ENCODE peak calls at places on chromosomes 2 and 18, in four cellular contexts. T, B, N and Q are unnamed samples.

GRCh38 chr18:28284132-28284531 is 107.2 kb upstream of the CDH2 start:
- DNase-seq in B (no peak), N (no peak), T (no peak), Q (no peak)

GRCh38 chr2:12347049-12347448 is 369.7 kb upstream of the TRIB2 start:
- DNase-seq in N (no peak), T (no peak), B (no peak), Q (no peak)

GRCh38 chr18:5295231-5295920 is at the start of gene ZBTB14:
- DNase-seq in N (peak), T (peak), B (peak), Q (peak)

GRCh38 chr2:1742680-1743395 is 1.5 kb downstream of the PXDN start:
- DNase-seq in T (peak), N (peak), B (peak), Q (no peak)

GRCh38 chr2:14907014-14907612 is 274.6 kb downstream of the LRATD1 start:
- DNase-seq in B (no peak), T (peak), N (no peak), Q (peak)

GRCh38 chr18:79510731-79511141 is 115.0 kb downstream of the NFATC1 start:
- DNase-seq in N (no peak), B (no peak), T (no peak), Q (no peak)

GRCh38 chr2:63697160-63697559 is 108.4 kb downstream of the MDH1 start:
- DNase-seq in N (no peak), T (no peak), B (no peak), Q (no peak)

GRCh38 chr2:226701052-226701451 is 98.6 kb downstream of the IRS1 start:
- DNase-seq in B (no peak), T (no peak), N (no peak), Q (no peak)

GRCh38 chr2:84942964-84943421 is 28.0 kb upstream of the KCMF1 start:
- DNase-seq in T (no peak), N (no peak), B (no peak), Q (no peak)

GRCh38 chr2:219362524-219363164 is 25.1 kb downstream of the DNPEP start:
- DNase-seq in B (no peak), T (peak), N (peak), Q (no peak)

GRCh38 chr2:44767691-44768090 is 173.8 kb upstream of the SIX3 start:
- DNase-seq in N (peak), B (no peak), T (no peak), Q (peak)

GRCh38 chr2:176804392-176804791 is 408.2 kb upstream of the HNRNPA3 start:
- DNase-seq in N (no peak), B (no peak), T (no peak), Q (no peak)

GRCh38 chr2:232668805-232669444 is 28.2 kb upstream of the GIGYF2 start:
- DNase-seq in B (peak), T (peak), N (peak), Q (peak)

GRCh38 chr18:6487027-6487426 is 72.3 kb upstream of the L3MBTL4 start:
- DNase-seq in B (no peak), N (no peak), T (peak), Q (no peak)

GRCh38 chr18:13627639-13628038 is 98.7 kb downstream of the FAM210A start:
- DNase-seq in T (no peak), B (no peak), N (no peak), Q (no peak)

GRCh38 chr18:58894937-58895336 is 30.3 kb downstream of the ZNF532 start:
- DNase-seq in N (peak), B (no peak), T (no peak), Q (peak)

GRCh38 chr2:67267238-67267637 is 129.9 kb upstream of the ETAA1 start:
- DNase-seq in T (no peak), N (no peak), B (no peak), Q (no peak)

GRCh38 chr2:228786932-228787331 is 484.2 kb downstream of the PID1 start:
- DNase-seq in B (no peak), N (no peak), T (no peak), Q (no peak)

GRCh38 chr2:11719230-11719977 is 27.0 kb upstream of the LPIN1 start:
- DNase-seq in B (no peak), T (no peak), N (no peak), Q (no peak)

GRCh38 chr2:216927163-216927562 is 67.3 kb upstream of the TNP1 start:
- DNase-seq in B (no peak), T (no peak), N (no peak), Q (no peak)

GRCh38 chr18:41391616-41392610 is 563.1 kb upstream of the PIK3C3 start:
- DNase-seq in N (peak), B (peak), T (peak), Q (peak)

GRCh38 chr2:206642075-206643025 is at the start of gene FAM237A:
- DNase-seq in N (no peak), T (peak), B (peak), Q (peak)

GRCh38 chr2:162038676-162039075 is 35.3 kb downstream of the DPP4 start:
- DNase-seq in N (no peak), T (no peak), B (no peak), Q (no peak)

GRCh38 chr2:216914491-216914890 is 54.6 kb upstream of the TNP1 start:
- DNase-seq in T (no peak), B (no peak), N (no peak), Q (no peak)

GRCh38 chr2:27078267-27079194 is at the start of gene EMILIN1:
- DNase-seq in T (peak), B (peak), N (peak), Q (peak)

GRCh38 chr2:234970467-234970866 is 18.6 kb downstream of the SH3BP4 start:
- DNase-seq in B (no peak), N (no peak), T (no peak), Q (no peak)

GRCh38 chr2:217792611-217793527 is 209.9 kb downstream of the TNS1 start:
- DNase-seq in B (no peak), N (no peak), T (no peak), Q (no peak)

GRCh38 chr18:70494524-70494923 is 205.7 kb downstream of the SOCS6 start:
- DNase-seq in T (no peak), B (no peak), N (no peak), Q (no peak)

GRCh38 chr2:158968396-158969161 is at the start of gene TANC1:
- DNase-seq in T (peak), N (peak), B (peak), Q (peak)